ENCODE peak calls at places on chromosomes 3 and 15, in eight cellular contexts. L, H, W, J, N, Z, S and G are unnamed samples.

GRCh38 chr3:140206196-140207040 is 271.4 kb downstream of the CLSTN2 start:
- DNase-seq in L (peak; percentile 15), W (peak; percentile 36), Z (peak; percentile 51), H (no peak), J (peak; percentile 88), S (peak; percentile 37), N (peak; percentile 2), G (peak; percentile 57)

GRCh38 chr15:61157933-61158332 is 71.2 kb downstream of the RORA start:
- DNase-seq in H (no peak), S (no peak), L (no peak), J (no peak), W (peak; percentile 6), N (no peak), Z (no peak), G (no peak)

GRCh38 chr3:76497636-76498035 is 542.3 kb upstream of the ROBO2 start:
- DNase-seq in N (peak; percentile 53), Z (peak; percentile 38), W (peak; percentile 8), H (peak; percentile 23), L (peak; percentile 14), S (peak; percentile 10), J (no peak), G (no peak)

GRCh38 chr3:197794115-197794514 is 3.1 kb downstream of the LRCH3 start:
- DNase-seq in J (no peak), L (no peak), Z (no peak), W (no peak), S (no peak), N (no peak), H (no peak), G (no peak)

GRCh38 chr3:11878837-11879236 is 32.2 kb upstream of the TAMM41 start:
- DNase-seq in J (no peak), H (no peak), W (no peak), L (no peak), N (no peak), Z (no peak), S (no peak), G (no peak)

GRCh38 chr3:50316657-50317242 is 5.8 kb downstream of the HYAL2 start:
- DNase-seq in L (no peak), W (peak; percentile 40), H (peak; percentile 91), S (peak; percentile 98), Z (peak; percentile 51), J (no peak), N (no peak), G (no peak)

GRCh38 chr3:175743733-175744400 is 884.7 kb downstream of the NAALADL2 start:
- DNase-seq in L (peak; percentile 14), N (peak; percentile 79), H (peak; percentile 56), S (peak; percentile 88), Z (peak; percentile 64), W (peak; percentile 72), J (no peak), G (no peak)

GRCh38 chr3:156643729-156644389 is 30.5 kb upstream of the TIPARP start:
- DNase-seq in H (no peak), L (peak; percentile 62), N (no peak), W (peak; percentile 62), J (peak; percentile 51), Z (peak; percentile 62), S (no peak), G (no peak)

GRCh38 chr15:96767703-96768434 is 437.4 kb downstream of the NR2F2 start:
- DNase-seq in W (peak; percentile 57), N (peak; percentile 90), J (no peak), Z (peak; percentile 8), L (no peak), S (no peak), H (peak; percentile 41), G (no peak)

GRCh38 chr3:142929109-142929508 is 34.4 kb downstream of the PAQR9 start:
- DNase-seq in S (peak; percentile 64), L (no peak), N (peak; percentile 50), H (no peak), J (no peak), W (peak; percentile 66), Z (peak; percentile 70), G (no peak)

GRCh38 chr3:8768364-8769087 is 887 bp downstream of the OXTR start:
- DNase-seq in N (peak; percentile 50), L (peak; percentile 47), H (no peak), Z (peak; percentile 25), S (no peak), W (peak; percentile 23), J (no peak), G (no peak)

GRCh38 chr3:115595611-115596010 is 27.7 kb upstream of the GAP43 start:
- DNase-seq in S (no peak), L (no peak), Z (peak; percentile 56), J (no peak), W (no peak), H (no peak), N (no peak), G (no peak)

GRCh38 chr15:77907824-77908751 is 169.4 kb downstream of the TBC1D2B start:
- DNase-seq in S (peak; percentile 29), Z (peak; percentile 81), W (peak; percentile 26), L (peak; percentile 67), N (peak; percentile 76), H (peak; percentile 19), J (peak; percentile 76), G (no peak)

GRCh38 chr3:131713416-131714118 is 210.8 kb upstream of the MRPL3 start:
- DNase-seq in S (peak; percentile 59), L (no peak), N (peak; percentile 6), Z (no peak), J (no peak), W (no peak), H (no peak), G (no peak)

GRCh38 chr15:51793521-51793920 is 35.9 kb upstream of the TMOD3 start:
- DNase-seq in J (no peak), N (no peak), H (no peak), Z (peak; percentile 76), W (peak; percentile 51), S (no peak), L (no peak), G (no peak)

GRCh38 chr3:149604125-149604851 is 53.5 kb downstream of the WWTR1 start:
- DNase-seq in Z (no peak), L (no peak), W (no peak), S (no peak), J (no peak), H (no peak), N (peak; percentile 46), G (no peak)

GRCh38 chr3:76096036-76096435 is 310.7 kb upstream of the ZNF717 start:
- DNase-seq in W (peak; percentile 35), J (no peak), H (no peak), L (no peak), Z (peak; percentile 79), S (peak; percentile 1), N (peak; percentile 3), G (no peak)

GRCh38 chr3:193021506-193022010 is 103.9 kb upstream of the MB21D2 start:
- DNase-seq in N (no peak), S (no peak), J (no peak), H (no peak), W (no peak), L (no peak), Z (no peak), G (no peak)

GRCh38 chr15:87764461-87765236 is 491.9 kb downstream of the NTRK3 start:
- DNase-seq in N (peak; percentile 92), J (no peak), L (no peak), H (peak; percentile 58), S (peak; percentile 1), Z (peak; percentile 61), W (peak; percentile 63), G (no peak)

GRCh38 chr3:101780661-101781060 is 1.6 kb downstream of the NXPE3 start:
- DNase-seq in Z (peak; percentile 77), H (peak; percentile 41), S (peak; percentile 74), L (peak; percentile 76), J (no peak), W (peak; percentile 84), N (peak; percentile 86), G (no peak)

GRCh38 chr15:60017538-60018199 is 13.6 kb downstream of the FOXB1 start:
- DNase-seq in J (no peak), S (peak; percentile 91), H (no peak), N (peak; percentile 48), W (peak; percentile 53), Z (peak; percentile 39), L (no peak), G (no peak)

GRCh38 chr15:38035701-38036100 is 101.3 kb downstream of the TMCO5A start:
- DNase-seq in N (peak; percentile 53), S (peak; percentile 33), J (no peak), H (no peak), Z (no peak), W (peak; percentile 45), L (no peak), G (no peak)

GRCh38 chr3:30607032-30607833 is 832 bp downstream of the TGFBR2 start:
- DNase-seq in J (peak; percentile 61), L (peak; percentile 36), W (peak; percentile 59), H (no peak), S (peak; percentile 35), Z (peak; percentile 58), N (peak; percentile 56), G (no peak)

GRCh38 chr3:193941486-193941885 is 194.5 kb upstream of the HES1 start:
- DNase-seq in H (no peak), Z (no peak), J (no peak), W (no peak), S (no peak), N (no peak), L (no peak), G (no peak)

GRCh38 chr3:184785106-184785505 is 26.9 kb upstream of the VPS8 start:
- DNase-seq in Z (no peak), W (no peak), S (no peak), J (no peak), H (no peak), N (no peak), L (no peak), G (no peak)

GRCh38 chr15:22838292-22839042 is at the start of gene NIPA2:
- DNase-seq in H (peak; percentile 82), L (peak; percentile 96), Z (peak; percentile 99), J (peak; percentile 99), S (peak; percentile 89), N (peak; percentile 97), W (peak; percentile 99), G (peak; percentile 84)

GRCh38 chr15:92624401-92624991 is 31.1 kb downstream of the FAM174B start:
- DNase-seq in W (no peak), H (no peak), S (no peak), N (no peak), Z (no peak), J (no peak), L (no peak), G (no peak)

GRCh38 chr3:169146112-169146665 is 517.3 kb downstream of the MECOM start:
- DNase-seq in Z (peak; percentile 57), H (no peak), J (peak; percentile 65), L (no peak), N (peak; percentile 53), W (peak; percentile 69), S (peak; percentile 57), G (peak; percentile 57)

GRCh38 chr3:39290255-39290654 is 10.4 kb upstream of the CX3CR1 start:
- DNase-seq in S (peak; percentile 24), H (no peak), J (no peak), N (no peak), W (no peak), L (peak; percentile 45), Z (peak; percentile 23), G (no peak)

GRCh38 chr3:10335871-10336622 is 15.1 kb upstream of the SEC13 start:
- DNase-seq in Z (no peak), H (no peak), W (no peak), L (no peak), J (no peak), N (no peak), S (no peak), G (no peak)

GRCh38 chr3:72234394-72234793 is 449.4 kb upstream of the PROK2 start:
- DNase-seq in S (peak; percentile 10), W (peak; percentile 70), H (no peak), Z (peak; percentile 76), L (no peak), J (no peak), N (peak; percentile 46), G (no peak)

GRCh38 chr3:185153861-185154629 is 1.2 kb upstream of the C3orf70 start:
- DNase-seq in S (no peak), N (no peak), W (no peak), H (no peak), Z (no peak), L (no peak), J (no peak), G (no peak)

GRCh38 chr3:185397676-185398075 is 34.7 kb downstream of the MAP3K13 start:
- DNase-seq in H (no peak), N (no peak), Z (no peak), L (no peak), J (peak; percentile 3), S (no peak), W (no peak), G (no peak)

GRCh38 chr15:60021589-60022378 is 17.7 kb downstream of the FOXB1 start:
- DNase-seq in S (peak; percentile 81), J (no peak), W (no peak), H (no peak), L (no peak), N (peak; percentile 50), Z (no peak), G (no peak)